ENCODE peak calls at places on chromosomes 6 and 20, in ten cellular contexts. L is cardiac muscle cell; N is SHP77 treated with DMSO at 0.1 percent for 48 hours; S is EL; D is GM12878; X is neural progenitor cell; R is activated T-cell treated with anti-CD3 and anti-CD28 coated beads for 48 hours; V is C1 segment of cervical spinal cord; U is M059J; W is naive thymus-derived CD8-positive, alpha-beta T cell. M is an unnamed sample.

GRCh38 chr20:46286380-46286779 is 21.9 kb downstream of the CDH22 start:
- DNase-seq in N (no peak), R (no peak), S (no peak), V (no peak), X (no peak), L (no peak), D (no peak), U (no peak), W (no peak), M (no peak)

GRCh38 chr6:106138151-106138550 is 52.0 kb downstream of the PRDM1 start:
- DNase-seq in N (no peak), R (no peak), D (no peak), L (no peak), U (no peak), X (no peak), W (no peak), V (no peak), S (no peak), M (no peak)

GRCh38 chr6:168343239-168344167 is 23.9 kb upstream of the DACT2 start:
- DNase-seq in L (peak), X (no peak), U (no peak), V (no peak), S (no peak), W (no peak), N (no peak), R (no peak), D (no peak), M (no peak)

GRCh38 chr6:80520195-80520594 is 413.7 kb downstream of the BCKDHB start:
- DNase-seq in D (no peak), V (no peak), R (no peak), X (no peak), W (no peak), S (peak), L (no peak), U (peak), N (no peak), M (no peak)

GRCh38 chr6:44737829-44738528 is 350.5 kb downstream of the CDC5L start:
- DNase-seq in U (no peak), W (no peak), D (peak), N (no peak), X (no peak), L (no peak), R (no peak), S (no peak), V (no peak), M (no peak)

GRCh38 chr20:31566332-31566657 is 38.8 kb upstream of the ID1 start:
- DNase-seq in X (no peak), N (no peak), S (no peak), L (no peak), R (no peak), D (no peak), U (no peak), V (no peak), W (no peak), M (no peak)

GRCh38 chr20:8309638-8310037 is 177.6 kb downstream of the PLCB1 start:
- DNase-seq in R (no peak), W (no peak), S (no peak), X (peak), N (no peak), V (peak), U (no peak), L (peak), D (no peak), M (no peak)

GRCh38 chr6:113607821-113608545 is 249.2 kb upstream of the MARCKS start:
- DNase-seq in W (no peak), L (no peak), U (no peak), V (no peak), N (no peak), D (no peak), S (no peak), X (no peak), R (no peak), M (no peak)

GRCh38 chr20:59628171-59628570 is 23.8 kb downstream of the PHACTR3 start:
- DNase-seq in R (no peak), N (no peak), D (no peak), W (no peak), U (no peak), L (no peak), V (peak), X (no peak), S (no peak), M (no peak)

GRCh38 chr6:157989541-157990289 is 8.1 kb downstream of the SYNJ2 start:
- DNase-seq in R (no peak), S (peak), N (peak), W (no peak), V (peak), L (peak), U (peak), D (no peak), X (no peak), M (peak)

GRCh38 chr20:17227199-17227535 is 327 bp downstream of the PCSK2 start:
- DNase-seq in D (no peak), L (peak), W (no peak), S (no peak), U (peak), R (no peak), V (peak), N (no peak), X (no peak), M (no peak)

GRCh38 chr6:157068691-157069228 is 254.6 kb downstream of the TMEM242 start:
- DNase-seq in U (peak), N (no peak), X (no peak), L (no peak), W (no peak), D (peak), V (no peak), R (no peak), S (peak), M (no peak)

GRCh38 chr6:157550114-157550989 is 169.4 kb downstream of the ZDHHC14 start:
- DNase-seq in N (no peak), L (no peak), X (no peak), V (no peak), W (peak), U (no peak), S (no peak), D (no peak), R (peak), M (no peak)

GRCh38 chr6:56661298-56661697 is 18.6 kb upstream of the DST start:
- DNase-seq in L (no peak), U (no peak), W (no peak), R (no peak), N (no peak), V (no peak), D (no peak), X (peak), S (no peak), M (no peak)

GRCh38 chr6:155079985-155080452 is 84.9 kb downstream of the TIAM2 start:
- DNase-seq in L (peak), V (no peak), R (no peak), U (no peak), X (no peak), N (no peak), S (no peak), D (peak), W (no peak), M (no peak)

GRCh38 chr20:53444386-53444785 is 149.3 kb downstream of the ZNF217 start:
- DNase-seq in R (no peak), V (no peak), N (no peak), L (no peak), S (no peak), D (no peak), X (peak), U (peak), W (no peak), M (no peak)

GRCh38 chr6:112296122-112296521 is 41.8 kb upstream of the LAMA4 start:
- DNase-seq in D (no peak), V (no peak), W (no peak), R (no peak), X (peak), N (no peak), U (peak), S (peak), L (peak), M (no peak)

GRCh38 chr6:144063246-144063743 is 32.1 kb downstream of the SF3B5 start:
- DNase-seq in L (no peak), U (peak), R (no peak), N (no peak), S (no peak), X (peak), W (no peak), D (no peak), V (no peak), M (no peak)

GRCh38 chr6:23349521-23350147 is 776.4 kb upstream of the NRSN1 start:
- DNase-seq in W (no peak), U (peak), X (no peak), N (peak), R (no peak), L (no peak), V (no peak), D (no peak), S (peak), M (no peak)

GRCh38 chr6:135181333-135182119 is 418 bp downstream of the MYB start:
- DNase-seq in U (peak), D (no peak), L (no peak), V (no peak), N (no peak), W (peak), S (peak), R (no peak), X (peak), M (no peak)

GRCh38 chr6:13517116-13517515 is 29.7 kb upstream of the GFOD1 start:
- DNase-seq in S (peak), R (no peak), U (no peak), L (no peak), D (no peak), V (no peak), N (no peak), W (no peak), X (no peak), M (no peak)

GRCh38 chr6:122283884-122284283 is 115.6 kb upstream of the HSF2 start:
- DNase-seq in L (no peak), N (no peak), U (no peak), D (no peak), R (no peak), S (no peak), V (no peak), W (no peak), X (no peak), M (no peak)